ENCODE peak calls at places on chromosome 20, in four cellular contexts. L, N, O and I are unnamed samples.

GRCh38 chr20:38990728-38991127 is 28.6 kb downstream of the DHX35 start:
- DNase-seq in L (no peak), N (no peak), O (no peak), I (no peak)

GRCh38 chr20:7859371-7859802 is 80.9 kb downstream of the HAO1 start:
- DNase-seq in L (peak; percentile 8), N (peak; percentile 47), O (no peak), I (peak; percentile 17)

GRCh38 chr20:39631557-39631956 is 669.4 kb downstream of the DHX35 start:
- DNase-seq in L (no peak), N (no peak), O (no peak), I (no peak)

GRCh38 chr20:58135441-58136170 is 92.8 kb downstream of the ANKRD60 start:
- DNase-seq in L (no peak), N (no peak), O (no peak), I (no peak)

GRCh38 chr20:57167292-57167655 is 99.2 kb downstream of the BMP7 start:
- DNase-seq in L (no peak), N (no peak), O (no peak), I (no peak)

GRCh38 chr20:21063276-21063675 is 42.9 kb downstream of the LINC00237 start:
- DNase-seq in L (no peak), N (no peak), O (no peak), I (no peak)

GRCh38 chr20:7742479-7742878 is 197.8 kb downstream of the HAO1 start:
- DNase-seq in L (no peak), N (no peak), O (no peak), I (no peak)

GRCh38 chr20:38554986-38555385 is 26.0 kb upstream of the ADIG start:
- DNase-seq in L (no peak), N (no peak), O (no peak), I (no peak)

GRCh38 chr20:57148266-57148665 is 118.2 kb downstream of the BMP7 start:
- DNase-seq in L (no peak), N (no peak), O (no peak), I (no peak)

GRCh38 chr20:59402697-59403096 is 102.3 kb downstream of the EDN3 start:
- DNase-seq in L (no peak), N (no peak), O (no peak), I (no peak)

GRCh38 chr20:7505152-7505834 is 435.0 kb downstream of the HAO1 start:
- DNase-seq in L (no peak), N (no peak), O (no peak), I (no peak)

GRCh38 chr20:40393161-40393560 is 295.9 kb downstream of the MAFB start:
- DNase-seq in L (no peak), N (no peak), O (no peak), I (no peak)

GRCh38 chr20:49281059-49281912 is 3.4 kb upstream of the ZNFX1 start:
- DNase-seq in L (no peak), N (peak; percentile 90), O (peak; percentile 54), I (peak; percentile 26)

GRCh38 chr20:51801220-51801991 is 915 bp downstream of the SALL4 start:
- DNase-seq in L (no peak), N (no peak), O (no peak), I (peak; percentile 59)

GRCh38 chr20:34817072-34817471 is 8.4 kb downstream of the NCOA6 start:
- DNase-seq in L (no peak), N (no peak), O (no peak), I (no peak)

GRCh38 chr20:50118203-50118602 is 5.3 kb upstream of the UBE2V1 start:
- DNase-seq in L (no peak), N (no peak), O (no peak), I (no peak)

GRCh38 chr20:7993238-7993637 is 26.3 kb downstream of the TMX4 start:
- DNase-seq in L (no peak), N (no peak), O (no peak), I (no peak)

GRCh38 chr20:20946122-20946759 is 159.9 kb downstream of the LINC00237 start:
- DNase-seq in L (no peak), N (no peak), O (peak; percentile 77), I (no peak)

GRCh38 chr20:48096957-48097890 is 311.9 kb upstream of the SULF2 start:
- DNase-seq in L (no peak), N (no peak), O (peak; percentile 78), I (no peak)

GRCh38 chr20:21607971-21608735 is 94.3 kb upstream of the NKX2-2 start:
- DNase-seq in L (no peak), N (no peak), O (no peak), I (no peak)

GRCh38 chr20:50561379-50562078 is 51.3 kb downstream of the PTPN1 start:
- DNase-seq in L (no peak), N (no peak), O (no peak), I (no peak)

GRCh38 chr20:34980543-34981213 is 25.0 kb downstream of the MYH7B start:
- DNase-seq in L (no peak), N (no peak), O (peak; percentile 50), I (peak; percentile 51)

GRCh38 chr20:55530763-55531162 is 474.6 kb downstream of the CBLN4 start:
- DNase-seq in L (no peak), N (no peak), O (no peak), I (no peak)

GRCh38 chr20:57321142-57321541 is 8.5 kb upstream of the SPO11 start:
- DNase-seq in L (no peak), N (no peak), O (no peak), I (no peak)

GRCh38 chr20:49661560-49662329 is 51.9 kb downstream of the B4GALT5 start:
- DNase-seq in L (peak; percentile 58), N (peak; percentile 82), O (no peak), I (no peak)

GRCh38 chr20:20668639-20669038 is 43.8 kb downstream of the RALGAPA2 start:
- DNase-seq in L (peak; percentile 71), N (no peak), O (no peak), I (no peak)

DNA sequence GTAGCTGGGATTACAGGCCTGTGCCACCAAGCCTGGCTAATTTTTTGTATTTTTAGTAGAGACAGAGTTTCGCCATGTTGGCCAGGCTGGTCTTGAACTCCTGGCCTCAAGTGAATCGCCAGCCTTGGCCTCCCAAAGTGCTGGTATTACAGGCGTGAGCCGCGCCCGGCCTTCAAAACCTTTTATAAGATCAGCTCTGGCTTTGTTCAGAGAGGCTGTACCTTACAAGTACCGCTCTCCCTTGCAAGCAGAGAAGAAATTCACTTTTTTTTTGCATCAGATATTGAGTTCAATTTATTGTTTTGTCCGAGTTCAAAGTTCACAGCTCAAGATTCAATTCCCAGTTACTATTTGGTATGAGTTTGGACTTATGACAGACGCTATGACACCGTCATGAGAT is 1.9 kb upstream of the DNAAF9 start:
- DNase-seq in L (no peak), N (no peak), O (no peak), I (no peak)
- TF ChIP-seq ATF2 in L (no peak), N (no peak), O (no peak), I (no peak)

GRCh38 chr20:15895126-15895525 is 678.1 kb downstream of the KIF16B start:
- DNase-seq in L (no peak), N (no peak), O (no peak), I (no peak)

GRCh38 chr20:15890358-15890982 is 682.8 kb downstream of the KIF16B start:
- DNase-seq in L (no peak), N (no peak), O (no peak), I (no peak)

GRCh38 chr20:15887387-15887786 is 685.9 kb downstream of the KIF16B start:
- DNase-seq in L (no peak), N (no peak), O (no peak), I (no peak)

GRCh38 chr20:15889924-15890256 is 683.4 kb downstream of the KIF16B start:
- DNase-seq in L (no peak), N (no peak), O (no peak), I (no peak)

DNA sequence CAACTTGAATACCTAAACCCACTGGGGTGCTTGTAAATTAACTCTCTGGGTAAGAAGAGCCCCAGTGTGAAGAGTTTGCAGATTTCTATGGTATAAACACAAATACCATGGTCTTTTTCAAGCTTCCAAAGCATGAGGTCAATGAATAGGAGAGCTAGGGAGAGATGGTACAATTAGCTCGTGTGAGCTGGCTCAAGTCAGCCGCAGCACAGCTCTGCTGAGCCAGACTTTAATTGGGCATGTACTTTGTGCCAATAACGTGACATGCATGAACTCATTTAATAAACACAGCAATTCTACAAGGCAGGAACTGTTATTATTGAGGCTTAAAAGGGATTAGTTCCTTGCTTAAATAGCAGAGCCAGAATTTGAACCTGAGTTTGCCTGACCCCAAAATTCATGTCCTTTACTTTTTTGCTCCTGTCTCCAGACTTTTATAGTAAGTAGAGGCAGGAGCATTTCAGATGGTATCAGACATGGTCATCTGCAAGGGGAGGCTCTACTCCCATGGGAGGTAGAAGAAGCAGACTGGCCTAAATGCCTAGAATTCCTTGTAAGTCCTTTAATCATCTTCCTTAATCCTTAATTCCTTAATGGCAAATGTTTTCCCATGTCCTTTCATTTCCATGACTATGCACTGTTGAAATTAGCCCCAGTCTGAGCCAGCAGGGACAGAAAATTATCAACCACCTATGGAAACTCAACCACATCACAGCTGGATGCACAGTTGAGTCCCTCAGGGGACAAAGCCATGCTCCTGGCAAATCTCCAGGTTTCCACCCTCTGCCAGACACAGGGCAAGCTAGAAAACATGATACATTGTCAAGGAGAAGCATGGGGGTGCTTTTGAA is 684.0 kb downstream of the KIF16B start:
- DNase-seq in L (no peak), N (no peak), O (no peak), I (no peak)
- TF ChIP-seq CREM in L (no peak), N (no peak), O (no peak), I (no peak)

GRCh38 chr20:53389516-53389915 is 204.1 kb downstream of the ZNF217 start:
- DNase-seq in L (no peak), N (no peak), O (no peak), I (no peak)

GRCh38 chr20:53390780-53391179 is 202.9 kb downstream of the ZNF217 start:
- DNase-seq in L (no peak), N (no peak), O (no peak), I (no peak)

GRCh38 chr20:53386186-53386681 is 207.4 kb downstream of the ZNF217 start:
- DNase-seq in L (no peak), N (no peak), O (no peak), I (no peak)

GRCh38 chr20:53384392-53384791 is 209.2 kb downstream of the ZNF217 start:
- DNase-seq in L (no peak), N (no peak), O (no peak), I (no peak)

DNA sequence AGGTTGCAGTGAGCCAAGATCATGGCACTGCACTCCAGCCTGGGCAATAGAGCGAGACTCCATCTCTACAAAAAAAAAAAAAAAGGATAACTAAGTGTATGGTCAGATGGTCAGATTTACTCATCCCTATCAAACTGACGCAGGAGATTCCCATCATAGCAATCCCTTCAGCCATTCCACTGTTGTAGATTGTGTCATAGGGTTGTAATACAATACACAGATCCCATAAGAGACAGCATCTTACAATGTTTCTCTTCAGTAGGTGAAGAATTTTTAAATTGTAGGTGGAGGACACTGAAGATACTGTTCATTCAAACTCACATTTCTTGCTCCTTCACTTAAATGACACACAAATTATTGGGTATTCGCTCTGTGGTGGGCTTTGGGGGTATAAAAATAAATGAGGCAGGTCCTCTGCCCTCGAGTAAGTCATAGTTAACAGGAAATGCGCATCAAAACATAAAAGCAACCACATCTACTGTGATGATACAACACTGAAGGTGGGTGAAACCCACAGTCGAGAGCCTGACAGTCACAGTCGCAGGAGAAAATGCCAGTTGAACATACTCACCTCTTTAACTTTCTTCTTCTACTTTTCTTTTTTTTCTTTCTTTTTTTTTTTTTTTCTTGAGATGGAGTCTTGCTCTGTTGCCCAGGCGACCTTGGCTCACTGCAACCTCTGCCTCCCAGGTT is 205.5 kb downstream of the ZNF217 start:
- DNase-seq in L (no peak), N (no peak), O (no peak), I (no peak)
- TF ChIP-seq ATF2 in L (no peak), N (no peak), O (no peak), I (no peak)

GRCh38 chr20:46764068-46764467 is 54.6 kb downstream of the SLC2A10 start:
- DNase-seq in L (no peak), N (no peak), O (no peak), I (no peak)
- TF ChIP-seq CREM in L (no peak), N (no peak), O (no peak), I (no peak)